ENCODE peak calls at places on chromosomes 7 and 10, in seven cellular contexts. H is HFF-Myc; U is upper lobe of right lung; N is MM.1S; P is A673; Y is thoracic aorta; K is CD8-positive, alpha-beta memory T cell. D is an unnamed sample.

GRCh38 chr7:75905785-75906604 is 9.0 kb upstream of the POR start:
- DNase-seq in H (no peak), U (peak; percentile 88), N (no peak), P (peak; percentile 20), Y (peak; percentile 19), K (no peak), D (peak; percentile 83)

GRCh38 chr7:13057462-13058200 is 370.2 kb downstream of the ARL4A start:
- DNase-seq in H (no peak), U (no peak), N (peak; percentile 41), P (no peak), Y (no peak), K (no peak), D (no peak)

GRCh38 chr7:135207739-135208416 is 3.4 kb downstream of the WDR91 start:
- DNase-seq in H (no peak), U (no peak), N (no peak), P (no peak), Y (no peak), K (no peak), D (no peak)

GRCh38 chr10:80324086-80324485 is 32.5 kb downstream of the DYDC1 start:
- DNase-seq in H (peak; percentile 49), U (no peak), N (no peak), P (peak; percentile 80), Y (no peak), K (no peak), D (no peak)

GRCh38 chr10:88986549-88987242 is 3.9 kb upstream of the FAS start:
- DNase-seq in H (no peak), U (no peak), N (peak; percentile 54), P (peak; percentile 78), Y (no peak), K (peak; percentile 18), D (no peak)

GRCh38 chr7:92737706-92738105 is 98.7 kb downstream of the CDK6 start:
- DNase-seq in H (peak; percentile 27), U (no peak), N (peak; percentile 86), P (no peak), Y (no peak), K (no peak), D (no peak)

GRCh38 chr7:28507538-28508282 is 95.4 kb downstream of the CREB5 start:
- DNase-seq in H (no peak), U (no peak), N (no peak), P (no peak), Y (no peak), K (no peak), D (no peak)

GRCh38 chr10:121284952-121285351 is 313.3 kb downstream of the FGFR2 start:
- DNase-seq in H (no peak), U (no peak), N (no peak), P (no peak), Y (no peak), K (no peak), D (no peak)

GRCh38 chr10:70376436-70377378 is 5.7 kb downstream of the LRRC20 start:
- DNase-seq in H (no peak), U (no peak), N (no peak), P (no peak), Y (no peak), K (no peak), D (no peak)

GRCh38 chr10:11454958-11455566 is 156.4 kb downstream of the USP6NL start:
- DNase-seq in H (no peak), U (no peak), N (no peak), P (no peak), Y (no peak), K (no peak), D (no peak)

GRCh38 chr7:90322837-90323236 is 1.7 kb upstream of the FAM237B start:
- DNase-seq in H (no peak), U (no peak), N (no peak), P (no peak), Y (no peak), K (no peak), D (no peak)

GRCh38 chr7:90320014-90320413 is 1.1 kb downstream of the FAM237B start:
- DNase-seq in H (no peak), U (no peak), N (no peak), P (no peak), Y (no peak), K (no peak), D (no peak)

GRCh38 chr7:90326500-90326899 is 5.4 kb upstream of the FAM237B start:
- DNase-seq in H (no peak), U (no peak), N (no peak), P (peak; percentile 17), Y (no peak), K (no peak), D (no peak)

GRCh38 chr7:90320418-90320800 is 695 bp downstream of the FAM237B start:
- DNase-seq in H (no peak), U (no peak), N (no peak), P (no peak), Y (no peak), K (no peak), D (no peak)

DNA sequence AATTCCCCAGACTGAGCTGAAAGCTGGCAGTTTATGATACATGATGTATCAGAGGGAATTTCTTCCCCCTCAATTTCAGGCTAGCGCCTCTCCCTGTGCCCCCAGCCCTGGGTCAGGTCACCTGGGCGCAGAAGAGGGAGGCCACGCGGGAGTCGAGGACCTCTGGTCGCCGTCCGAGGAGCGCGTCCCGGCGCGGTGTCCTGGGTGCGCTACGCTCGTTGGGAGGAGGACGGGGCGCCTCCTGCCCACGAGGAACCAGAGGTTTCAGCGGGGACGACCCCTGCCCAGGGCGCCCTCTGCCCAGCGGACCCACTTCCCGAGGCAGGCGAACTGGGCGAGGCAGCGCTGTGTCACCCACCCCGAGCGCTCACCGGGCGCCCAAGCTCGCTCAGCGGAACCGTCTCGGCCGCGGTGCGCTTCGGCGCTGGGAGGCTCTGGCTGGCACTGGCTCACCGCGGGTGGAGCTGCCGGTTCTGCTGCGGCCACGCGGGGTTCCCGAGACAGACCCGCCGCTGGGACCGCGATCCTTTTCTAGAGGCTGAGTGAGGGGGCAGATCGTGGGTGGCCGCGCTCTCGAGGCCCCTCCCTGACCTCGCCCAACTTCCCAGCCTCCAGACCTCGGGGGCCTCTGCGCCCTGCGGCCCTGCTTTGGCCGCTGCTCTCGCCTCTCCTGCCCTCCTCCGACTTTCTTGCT is at the start of gene FAM237B:
- DNase-seq in H (no peak), U (no peak), N (no peak), P (peak; percentile 48), Y (no peak), K (no peak), D (no peak)
- H3K4me3 ChIP-seq in H (peak within 1 kb of the TSS; percentile 31), U (no peak within 1 kb of the TSS), N (no peak within 1 kb of the TSS), P (peak within 1 kb of the TSS; percentile 47), Y (peak within 1 kb of the TSS; percentile 35), K (no peak within 1 kb of the TSS), D (peak within 1 kb of the TSS; percentile 49)

DNA sequence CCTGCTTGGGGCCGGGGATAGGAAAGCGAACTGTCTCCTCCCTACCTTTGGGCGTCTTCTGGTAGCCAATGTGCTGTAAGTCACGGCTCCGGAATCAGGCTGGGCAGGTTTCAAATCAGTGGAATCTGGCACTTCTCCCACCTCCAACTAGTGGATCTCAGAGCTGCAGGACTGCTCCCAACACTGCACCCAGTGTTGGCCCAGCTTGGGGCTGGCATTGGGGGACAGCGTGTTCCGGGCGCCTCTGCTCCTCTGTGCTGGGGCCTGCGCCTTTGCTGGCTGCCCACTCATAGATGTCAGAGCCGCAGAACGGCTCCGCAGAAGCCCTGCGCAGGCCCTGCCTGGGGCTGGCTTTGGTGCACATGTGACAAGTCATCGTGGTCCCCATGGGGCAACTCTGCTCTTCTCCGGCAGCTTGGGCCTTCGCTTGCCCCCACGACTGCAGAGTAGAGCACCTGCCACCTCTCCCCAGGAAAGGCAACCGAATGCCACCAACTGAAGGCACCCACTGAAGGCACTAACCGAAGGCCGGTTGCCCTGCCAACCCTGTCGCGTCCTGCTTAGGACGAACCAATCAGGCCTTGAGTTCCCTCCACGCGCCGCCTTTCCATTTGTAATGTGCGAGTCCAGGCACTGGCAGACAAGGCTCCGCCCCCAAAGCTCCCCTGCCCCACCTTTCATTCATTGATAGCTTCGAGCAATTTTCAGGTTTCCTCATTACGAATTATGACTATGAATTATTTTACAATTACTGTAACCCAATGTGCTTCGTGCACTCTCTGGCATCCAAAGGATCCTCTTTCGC is 85.5 kb upstream of the ABI1 start:
- DNase-seq in H (no peak), U (peak; percentile 59), N (no peak), P (no peak), Y (no peak), K (no peak), D (no peak)
- H3K4me3 ChIP-seq in H (no peak overlapping the region), U (no peak overlapping the region), N (no peak overlapping the region), P (no peak overlapping the region), Y (no peak overlapping the region), K (no peak overlapping the region), D (no peak overlapping the region)

GRCh38 chr10:34537629-34538231 is 277.4 kb downstream of the PARD3 start:
- DNase-seq in H (no peak), U (no peak), N (peak; percentile 90), P (no peak), Y (no peak), K (no peak), D (no peak)
- H3K4me3 ChIP-seq in H (no peak overlapping the region), U (peak overlapping the region; percentile 40), N (peak overlapping the region; percentile 70), P (no peak overlapping the region), Y (no peak overlapping the region), K (no peak overlapping the region), D (no peak overlapping the region)

DNA sequence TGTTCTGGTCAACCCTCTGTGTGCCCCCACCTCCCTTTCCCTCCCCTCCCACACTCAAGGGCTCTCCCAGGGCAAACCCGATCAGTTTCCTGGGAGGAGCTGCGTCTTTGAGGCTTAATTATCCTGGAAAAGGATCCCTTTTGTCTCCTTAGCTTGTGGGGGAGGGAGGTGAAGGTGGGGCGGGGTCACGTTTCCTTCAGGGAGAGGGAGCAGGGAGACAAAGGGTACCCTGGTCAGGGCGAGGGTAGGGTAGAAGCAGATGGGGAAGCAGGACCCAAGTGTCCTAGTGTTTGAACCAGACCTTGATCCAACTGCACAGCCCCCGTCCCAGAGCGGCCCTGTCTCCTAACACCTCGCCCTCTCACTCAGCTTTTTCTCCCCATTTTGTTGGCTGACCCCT is 90.1 kb downstream of the HIF1AN start:
- DNase-seq in H (no peak), U (no peak), N (no peak), P (no peak), Y (no peak), K (no peak), D (no peak)
- H3K4me3 ChIP-seq in H (no peak overlapping the region), U (no peak overlapping the region), N (no peak overlapping the region), P (no peak overlapping the region), Y (no peak overlapping the region), K (no peak overlapping the region), D (no peak overlapping the region)

GRCh38 chr10:50417486-50417905 is 166.2 kb upstream of the ASAH2 start:
- DNase-seq in H (no peak), U (no peak), N (no peak), P (peak; percentile 37), Y (no peak), K (no peak), D (no peak)
- H3K4me3 ChIP-seq in H (peak overlapping the region; percentile 70), U (peak overlapping the region; percentile 71), N (peak overlapping the region; percentile 28), P (peak overlapping the region; percentile 71), Y (peak overlapping the region; percentile 92), K (peak overlapping the region; percentile 15), D (peak overlapping the region; percentile 94)

GRCh38 chr7:96200740-96201139 is 121.2 kb downstream of the SLC25A13 start:
- DNase-seq in H (no peak), U (no peak), N (no peak), P (no peak), Y (no peak), K (no peak), D (no peak)
- H3K4me3 ChIP-seq in H (no peak overlapping the region), U (no peak overlapping the region), N (no peak overlapping the region), P (no peak overlapping the region), Y (no peak overlapping the region), K (no peak overlapping the region), D (no peak overlapping the region)

D was measured in ascending aorta.